ENCODE peak calls at places on chromosomes 6 and 20, in five cellular contexts. Y is AG09309, I is cardiac fibroblast, E is fibroblast of villous mesenchyme, Z is pancreas. H is an unnamed sample.

GRCh38 chr6:148829415-148830101 is 82.7 kb downstream of the UST start:
- DNase-seq in E (no peak), Y (no peak), I (no peak), Z (no peak), H (no peak)

GRCh38 chr6:72560721-72561593 is 60.9 kb upstream of the KCNQ5 start:
- DNase-seq in Y (no peak), I (peak; percentile 21), E (no peak), Z (no peak), H (no peak)

GRCh38 chr20:17875981-17876385 is 92.6 kb downstream of the SNX5 start:
- DNase-seq in E (no peak), I (no peak), Z (no peak), Y (no peak), H (no peak)

GRCh38 chr6:33492093-33492492 is 37.7 kb downstream of the ZBTB9 start:
- DNase-seq in E (no peak), Y (no peak), I (no peak), Z (no peak), H (no peak)

GRCh38 chr20:25686081-25687077 is 10.3 kb downstream of the ZNF337 start:
- DNase-seq in Z (no peak), I (no peak), Y (no peak), E (no peak), H (peak; percentile 58)

GRCh38 chr6:132736239-132736638 is 21.5 kb downstream of the VNN2 start:
- DNase-seq in Y (no peak), I (peak; percentile 72), Z (no peak), E (no peak), H (no peak)

GRCh38 chr6:25971187-25971811 is 8.7 kb downstream of the TRIM38 start:
- DNase-seq in Z (no peak), I (peak; percentile 96), Y (peak; percentile 87), E (peak; percentile 91), H (no peak)

GRCh38 chr6:85673198-85674139 is 30.8 kb upstream of the SYNCRIP start:
- DNase-seq in I (peak; percentile 4), Y (no peak), Z (no peak), E (no peak), H (no peak)

GRCh38 chr6:143940011-143940597 is 68.0 kb downstream of the PLAGL1 start:
- DNase-seq in Z (peak; percentile 52), E (peak; percentile 56), I (peak; percentile 65), Y (peak; percentile 3), H (peak; percentile 47)

GRCh38 chr6:163415176-163415619 is 680 bp downstream of the QKI start:
- DNase-seq in Y (no peak), Z (peak; percentile 15), I (no peak), E (no peak), H (no peak)
- H3K4me3 ChIP-seq in Y (peak overlapping the region; percentile 92), Z (peak overlapping the region; percentile 50), I (peak overlapping the region; percentile 71), E (peak overlapping the region; percentile 98), H (peak overlapping the region; percentile 82)

GRCh38 chr6:36381502-36382389 is 5.7 kb downstream of the ETV7 start:
- DNase-seq in E (no peak), Z (no peak), Y (no peak), I (no peak), H (no peak)
- TF ChIP-seq CTCF in E (no peak), Z (no peak), Y (no peak), I (no peak), H (no peak)

GRCh38 chr6:3075522-3076113 is 7.3 kb downstream of the RIPK1 start:
- DNase-seq in E (no peak), Z (no peak), Y (no peak), I (peak; percentile 23), H (no peak)
- H3K4me3 ChIP-seq in E (no peak overlapping the region), Z (no peak overlapping the region), Y (no peak overlapping the region), I (no peak overlapping the region), H (no peak overlapping the region)

GRCh38 chr6:146775227-146775626 is 176.5 kb downstream of the ADGB start:
- DNase-seq in I (peak; percentile 32), Y (no peak), E (peak; percentile 20), Z (no peak), H (no peak)
- TF ChIP-seq CTCF in I (no peak), Y (no peak), E (peak; percentile 23), Z (no peak), H (no peak)

DNA sequence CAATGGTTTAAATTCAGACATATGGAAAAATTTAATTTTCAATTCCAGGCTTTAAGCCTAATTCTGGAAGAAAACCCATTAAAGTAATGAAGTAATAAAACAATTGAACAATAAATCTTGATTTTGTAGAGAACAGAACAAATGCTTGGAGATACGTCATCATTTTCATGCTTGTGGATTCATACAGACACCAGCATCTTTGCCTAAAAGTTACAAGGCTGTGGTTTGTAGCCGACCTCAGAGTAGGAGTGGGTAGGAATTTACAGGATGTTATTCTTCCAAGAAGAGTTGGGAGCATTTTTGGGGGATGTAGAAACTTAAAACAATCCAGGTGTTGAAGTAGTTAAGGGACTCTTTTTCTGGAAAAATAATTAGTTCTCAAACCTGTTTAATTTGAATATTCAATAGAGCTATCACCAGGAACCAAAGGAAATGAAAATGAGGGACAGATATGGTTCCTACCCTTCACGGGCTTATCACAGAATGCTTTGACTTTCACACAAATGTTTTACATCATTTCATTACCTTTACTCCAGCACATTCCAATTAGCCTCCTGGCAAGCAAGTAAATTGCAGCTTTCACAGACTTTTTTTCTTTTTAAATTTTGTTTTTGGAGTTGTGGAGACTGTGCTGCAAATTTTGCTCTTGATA is 35.1 kb downstream of the PLEKHG1 start:
- DNase-seq in Z (no peak), Y (peak; percentile 25), E (peak; percentile 30), I (peak; percentile 2), H (no peak)
- H3K4me3 ChIP-seq in Z (no peak overlapping the region), Y (no peak overlapping the region), E (no peak overlapping the region), I (no peak overlapping the region), H (no peak overlapping the region)

GRCh38 chr6:109009761-109010612 is 84.7 kb downstream of the SESN1 start:
- DNase-seq in I (no peak), Y (no peak), E (no peak), Z (no peak), H (no peak)

GRCh38 chr6:109008537-109008950 is 86.1 kb downstream of the SESN1 start:
- DNase-seq in E (peak; percentile 65), Y (no peak), I (peak; percentile 73), Z (no peak), H (no peak)

GRCh38 chr6:109010703-109011102 is 83.9 kb downstream of the SESN1 start:
- DNase-seq in I (no peak), E (no peak), Z (no peak), Y (no peak), H (peak; percentile 73)

GRCh38 chr6:109008061-109008460 is 86.6 kb downstream of the SESN1 start:
- DNase-seq in Z (no peak), E (no peak), I (no peak), Y (no peak), H (no peak)

DNA sequence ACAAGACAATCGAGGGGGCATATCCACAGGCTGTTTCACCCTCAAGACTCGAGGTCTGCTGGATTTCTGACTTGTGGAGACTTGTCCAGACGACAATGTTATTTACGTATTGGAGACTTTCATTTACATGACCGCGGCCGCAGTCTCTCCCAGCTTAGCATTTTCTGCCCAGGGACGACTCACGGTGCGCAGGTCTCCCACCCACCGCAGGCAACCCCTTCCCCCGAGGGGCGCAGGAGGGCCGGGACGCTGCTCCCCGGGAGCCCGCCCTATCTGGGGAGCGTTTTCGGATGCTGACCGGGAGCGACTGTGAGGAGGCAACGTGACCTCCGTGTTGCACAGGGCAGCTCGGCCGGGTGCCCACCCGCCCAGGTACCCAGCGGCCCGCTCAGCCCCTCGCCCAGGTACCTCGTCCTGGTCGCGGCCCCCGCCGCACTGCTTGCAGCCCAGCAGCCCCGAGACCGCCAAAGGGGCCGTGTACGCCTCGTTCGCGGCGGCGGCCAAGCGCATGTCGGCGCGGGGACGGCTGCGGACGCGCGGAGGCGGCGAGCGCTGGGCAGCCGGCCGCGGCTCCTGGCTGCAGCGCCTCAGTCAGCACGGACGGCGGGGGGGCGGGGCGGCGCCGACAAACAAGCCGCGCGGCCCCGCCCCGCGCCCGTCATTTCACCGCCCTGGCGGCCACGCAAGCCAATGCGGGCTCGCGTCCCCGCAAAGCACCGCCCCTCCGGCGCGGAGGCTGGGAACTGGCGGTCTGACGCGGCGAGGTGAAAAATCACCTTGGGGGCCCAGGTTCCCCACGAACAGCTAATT is 85.5 kb downstream of the SESN1 start:
- DNase-seq in I (peak; percentile 85), Y (peak; percentile 25), Z (peak; percentile 93), E (peak; percentile 87), H (no peak)
- TF ChIP-seq CTCF in I (no peak), Y (no peak), Z (peak; percentile 36), E (peak; percentile 18), H (no peak)

DNA sequence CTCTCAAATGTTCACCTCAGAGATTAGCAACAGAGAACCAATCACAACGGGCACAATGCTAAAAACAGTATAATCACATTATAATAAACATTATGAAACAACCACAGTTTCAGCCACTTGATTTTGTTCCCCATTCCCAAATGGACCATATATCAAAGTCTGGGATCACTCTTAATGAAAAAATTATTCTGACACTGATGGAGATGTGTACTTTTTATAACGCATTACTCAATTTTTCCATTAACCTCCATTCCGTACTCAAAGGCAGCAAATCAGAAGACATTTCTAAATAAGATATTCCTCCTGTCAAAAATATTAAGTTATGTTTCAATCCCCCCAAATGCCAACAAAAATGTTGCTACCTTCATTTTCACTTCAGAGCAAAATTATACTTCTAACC is 2.8 kb downstream of the CPNE1 start:
- DNase-seq in Z (no peak), Y (no peak), I (no peak), E (no peak), H (no peak)
- H3K4me3 ChIP-seq in Z (no peak overlapping the region), Y (no peak overlapping the region), I (peak overlapping the region; percentile 1), E (peak overlapping the region; percentile 96), H (no peak overlapping the region)

GRCh38 chr6:16762547-16763477 is 1.6 kb upstream of the ATXN1 start:
- DNase-seq in Z (peak; percentile 63), I (peak; percentile 97), E (peak; percentile 82), Y (peak; percentile 84), H (no peak)
- TF ChIP-seq CTCF in Z (peak; percentile 62), I (peak; percentile 87), E (peak; percentile 96), Y (peak; percentile 74), H (peak; percentile 76)

H was measured in LNCaP clone FGC.